ENCODE peak calls at places on chromosomes 6 and 20, in six cellular contexts. O is lower lobe of right lung; J is CD4-positive, alpha-beta T cell; W is Kasumi-1; M is OCI-LY7; D is left colon. Q is an unnamed sample.

GRCh38 chr6:158039178-158039557 is 57.5 kb downstream of the SYNJ2 start:
- DNase-seq in W (no peak), J (no peak), M (no peak), D (no peak), O (peak; percentile 26), Q (peak; percentile 69)

GRCh38 chr20:47490795-47491194 is 10.9 kb upstream of the NCOA3 start:
- DNase-seq in O (no peak), D (no peak), W (peak; percentile 62), J (no peak), M (no peak), Q (no peak)

GRCh38 chr6:44672838-44673237 is 285.3 kb downstream of the CDC5L start:
- DNase-seq in O (no peak), W (no peak), M (no peak), J (no peak), D (no peak), Q (no peak)

GRCh38 chr20:53530440-53530839 is 63.2 kb downstream of the ZNF217 start:
- DNase-seq in W (no peak), O (no peak), J (no peak), M (no peak), D (no peak), Q (no peak)

GRCh38 chr6:22042713-22043112 is 254.1 kb downstream of the PRL start:
- DNase-seq in W (no peak), O (no peak), J (no peak), M (no peak), D (no peak), Q (no peak)

GRCh38 chr6:163214259-163214658 is 200.3 kb upstream of the QKI start:
- DNase-seq in W (no peak), J (no peak), M (no peak), O (no peak), D (no peak), Q (no peak)

GRCh38 chr20:36339646-36340592 is 33.8 kb downstream of the DLGAP4 start:
- DNase-seq in J (no peak), W (no peak), D (no peak), M (no peak), O (no peak), Q (no peak)

GRCh38 chr6:72002415-72002814 is 116.1 kb downstream of the RIMS1 start:
- DNase-seq in M (no peak), W (no peak), J (no peak), D (no peak), O (no peak), Q (no peak)

GRCh38 chr20:50609438-50609989 is 81.8 kb downstream of the RIPOR3 start:
- DNase-seq in M (no peak), J (no peak), D (no peak), W (no peak), O (no peak), Q (no peak)

Q was measured in cardiac septum.